ENCODE peak calls at places on chromosomes 1 and 21, in seven cellular contexts. E is colonic mucosa, J is left colon, Z is HS-5, O is AG04450, Q is pulmonary artery endothelial cell, I is Right ventricle myocardium inferior. C is an unnamed sample.

GRCh38 chr1:167713330-167714081 is 8.3 kb upstream of the MPZL1 start:
- DNase-seq in O (no peak), Q (no peak), J (peak), E (peak), I (no peak), Z (no peak), C (no peak)

GRCh38 chr1:33420870-33421775 is 9.8 kb downstream of the PHC2 start:
- DNase-seq in Q (peak), E (no peak), O (no peak), J (no peak), I (no peak), Z (no peak), C (no peak)

GRCh38 chr1:77282187-77282865 is 507 bp downstream of the AK5 start:
- DNase-seq in O (no peak), Q (no peak), J (peak), Z (no peak), I (peak), E (no peak), C (no peak)

GRCh38 chr1:55547441-55547840 is 332.3 kb upstream of the USP24 start:
- DNase-seq in I (no peak), Q (no peak), E (no peak), O (no peak), J (no peak), Z (no peak), C (no peak)

GRCh38 chr21:44930543-44930981 is 9.3 kb upstream of the SLX9 start:
- DNase-seq in J (peak), E (peak), Q (no peak), O (no peak), I (peak), Z (no peak), C (no peak)

GRCh38 chr1:230426246-230427101 is at the start of gene PGBD5:
- DNase-seq in Q (no peak), Z (no peak), E (peak), J (peak), O (no peak), I (peak), C (peak)

GRCh38 chr1:165254376-165254775 is 102.1 kb downstream of the LMX1A start:
- DNase-seq in J (no peak), E (no peak), Z (no peak), I (no peak), O (no peak), Q (no peak), C (no peak)

GRCh38 chr1:39076127-39076798 is 50.1 kb downstream of the NDUFS5 start:
- DNase-seq in E (no peak), I (peak), Z (no peak), J (peak), O (no peak), Q (no peak), C (no peak)

GRCh38 chr21:35697321-35697808 is 363.0 kb downstream of the SETD4 start:
- DNase-seq in O (no peak), E (peak), Z (no peak), Q (no peak), J (peak), I (peak), C (peak)

GRCh38 chr1:226607268-226607660 is 58.7 kb downstream of the STUM start:
- DNase-seq in E (no peak), Z (no peak), J (no peak), O (no peak), I (no peak), Q (no peak), C (no peak)

GRCh38 chr1:99849744-99850457 is at the start of gene AGL:
- DNase-seq in I (peak), Z (no peak), Q (peak), E (peak), O (peak), J (peak), C (peak)

GRCh38 chr21:42653492-42654061 is at the start of gene PDE9A:
- DNase-seq in Z (no peak), O (no peak), E (peak), I (no peak), Q (no peak), J (peak), C (no peak)

GRCh38 chr1:14777516-14778506 is 179.3 kb downstream of the KAZN start:
- DNase-seq in Z (no peak), I (no peak), O (no peak), Q (no peak), J (no peak), E (no peak), C (no peak)

GRCh38 chr1:234823191-234824176 is 213.5 kb upstream of the IRF2BP2 start:
- DNase-seq in Q (no peak), O (no peak), I (no peak), J (peak), E (peak), Z (no peak), C (no peak)

GRCh38 chr1:248695451-248696132 is 7.0 kb downstream of the OR14I1 start:
- DNase-seq in I (no peak), E (no peak), Q (no peak), J (no peak), Z (peak), O (no peak), C (no peak)

GRCh38 chr1:203932559-203932958 is 71.2 kb downstream of the SNRPE start:
- DNase-seq in I (no peak), Z (no peak), E (no peak), J (no peak), O (no peak), Q (no peak), C (no peak)

GRCh38 chr1:10495942-10496341 is 21.2 kb downstream of the PEX14 start:
- DNase-seq in J (no peak), Z (no peak), Q (no peak), E (no peak), I (no peak), O (no peak), C (no peak)

GRCh38 chr1:88983791-88984552 is 8.5 kb downstream of the KYAT3 start:
- DNase-seq in O (no peak), Z (no peak), Q (no peak), J (no peak), E (no peak), I (no peak), C (no peak)

GRCh38 chr1:195733826-195734225 is 874.4 kb downstream of the KCNT2 start:
- DNase-seq in Q (no peak), J (peak), Z (no peak), E (peak), I (no peak), O (no peak), C (no peak)

GRCh38 chr1:204218552-204218951 is 4.8 kb upstream of the GOLT1A start:
- DNase-seq in E (no peak), Z (no peak), O (no peak), J (no peak), I (no peak), Q (no peak), C (no peak)

GRCh38 chr21:35028451-35028757 is 20.7 kb downstream of the RUNX1 start:
- DNase-seq in I (no peak), Q (no peak), E (no peak), J (no peak), O (no peak), Z (no peak), C (no peak)

GRCh38 chr1:81551942-81552341 is 248.8 kb upstream of the ADGRL2 start:
- DNase-seq in O (no peak), I (no peak), J (no peak), E (no peak), Z (no peak), Q (no peak), C (no peak)

GRCh38 chr1:11131816-11132215 is 32.1 kb upstream of the EXOSC10 start:
- DNase-seq in Z (no peak), Q (no peak), O (no peak), I (no peak), J (no peak), E (no peak), C (no peak)

GRCh38 chr1:110870721-110871388 is 2.1 kb upstream of the CD53 start:
- DNase-seq in I (no peak), E (no peak), O (no peak), J (no peak), Z (no peak), Q (no peak), C (no peak)

GRCh38 chr1:229101011-229101410 is 169.9 kb upstream of the RAB4A start:
- DNase-seq in I (no peak), Q (no peak), Z (no peak), J (no peak), O (no peak), E (no peak), C (no peak)

GRCh38 chr1:205345761-205346160 is 11.0 kb downstream of the KLHDC8A start:
- DNase-seq in Z (no peak), I (no peak), O (no peak), J (no peak), E (no peak), Q (no peak), C (no peak)

C was measured in retinal pigment epithelial cell.